ENCODE peak calls at places on chromosomes 2 and 18, in eight cellular contexts. T is tibial artery, W is astrocyte, E is Peyer's patch, D is coronary artery, S is brain microvascular endothelial cell, X is psoas muscle, F is endodermal cell. R is an unnamed sample.

GRCh38 chr2:201909348-201909747 is 103.0 kb downstream of the CDK15 start:
- DNase-seq in X (no peak), F (no peak), E (no peak), T (no peak), D (no peak), S (peak), W (peak), R (peak)

GRCh38 chr2:197777823-197778407 is 7.2 kb downstream of the BOLL start:
- DNase-seq in S (no peak), F (peak), E (no peak), T (no peak), W (peak), X (no peak), D (no peak), R (peak)

GRCh38 chr2:230757476-230757875 is 44.8 kb downstream of the CAB39 start:
- DNase-seq in F (no peak), X (no peak), D (no peak), E (no peak), S (peak), W (peak), T (no peak), R (peak)

GRCh38 chr2:134581877-134582546 is 136.8 kb downstream of the TMEM163 start:
- DNase-seq in X (no peak), T (no peak), S (no peak), W (no peak), D (no peak), F (no peak), E (peak), R (no peak)

GRCh38 chr18:48669180-48669675 is 130.4 kb downstream of the CTIF start:
- DNase-seq in T (no peak), F (no peak), S (no peak), X (no peak), E (no peak), W (no peak), D (no peak), R (no peak)

GRCh38 chr2:19474128-19474527 is 115.7 kb upstream of the OSR1 start:
- DNase-seq in F (no peak), T (no peak), D (no peak), X (no peak), E (peak), W (peak), S (no peak), R (no peak)

GRCh38 chr18:6370410-6370809 is 44.3 kb downstream of the L3MBTL4 start:
- DNase-seq in S (no peak), E (no peak), T (no peak), D (no peak), W (no peak), F (no peak), X (no peak), R (no peak)

GRCh38 chr2:86225581-86225980 is 26.3 kb downstream of the MRPL35 start:
- DNase-seq in E (peak), S (peak), F (no peak), W (no peak), X (peak), D (peak), T (peak), R (peak)

GRCh38 chr2:99079226-99079625 is 62.3 kb upstream of the C2orf15 start:
- DNase-seq in X (no peak), D (no peak), F (no peak), S (no peak), E (no peak), T (no peak), W (peak), R (no peak)

GRCh38 chr2:151560289-151560688 is 150.6 kb downstream of the RIF1 start:
- DNase-seq in E (no peak), W (peak), D (no peak), X (no peak), T (no peak), S (peak), F (no peak), R (peak)

GRCh38 chr2:131542438-131543384 is 15.0 kb downstream of the CCDC74A start:
- DNase-seq in X (no peak), W (no peak), S (no peak), T (no peak), E (no peak), F (no peak), D (no peak), R (no peak)

GRCh38 chr2:215413484-215413777 is 22.4 kb downstream of the FN1 start:
- DNase-seq in F (no peak), D (no peak), X (no peak), E (no peak), S (no peak), W (no peak), T (no peak), R (no peak)

GRCh38 chr2:215413974-215414373 is 21.9 kb downstream of the FN1 start:
- DNase-seq in D (no peak), S (no peak), W (no peak), T (no peak), E (no peak), X (no peak), F (no peak), R (no peak)

GRCh38 chr2:215415820-215416613 is 19.9 kb downstream of the FN1 start:
- DNase-seq in D (no peak), T (no peak), S (no peak), F (no peak), W (no peak), E (no peak), X (no peak), R (no peak)

GRCh38 chr2:215415218-215415617 is 20.6 kb downstream of the FN1 start:
- DNase-seq in W (no peak), F (no peak), X (no peak), E (no peak), S (no peak), D (no peak), T (no peak), R (no peak)

DNA sequence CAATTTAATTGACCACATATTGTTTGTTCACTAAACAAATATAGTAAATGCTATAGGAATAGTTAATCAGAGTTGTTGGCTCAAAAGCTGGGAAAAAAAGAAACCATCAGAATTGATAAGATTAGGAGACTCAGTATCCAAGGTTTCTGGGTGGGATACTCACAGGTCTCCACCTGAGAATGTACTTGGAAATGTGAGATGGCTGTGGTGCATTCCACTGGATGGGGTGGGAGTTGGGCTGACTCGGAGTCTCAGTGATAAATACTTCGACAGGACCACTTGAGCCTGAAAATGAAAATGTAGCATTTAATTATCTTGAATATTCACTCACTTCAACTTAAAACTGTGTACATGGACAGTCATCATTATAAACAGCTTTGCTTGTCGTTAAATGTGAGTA is 21.2 kb downstream of the FN1 start:
- DNase-seq in S (peak), D (no peak), F (no peak), E (no peak), T (no peak), W (no peak), X (no peak), R (no peak)
- H3K4me3 ChIP-seq in S (no peak), D (no peak), F (no peak), E (no peak), T (no peak), W (peak), X (no peak), R (no peak)

GRCh38 chr2:23128684-23129292 is 256.2 kb upstream of the KLHL29 start:
- DNase-seq in F (no peak), S (no peak), T (no peak), X (no peak), W (no peak), E (no peak), D (no peak), R (no peak)

GRCh38 chr2:23131066-23131575 is 253.9 kb upstream of the KLHL29 start:
- DNase-seq in F (no peak), T (no peak), W (no peak), S (no peak), X (no peak), E (no peak), D (no peak), R (no peak)

GRCh38 chr2:23133196-23133595 is 251.8 kb upstream of the KLHL29 start:
- DNase-seq in X (no peak), S (no peak), D (no peak), T (no peak), W (no peak), F (no peak), E (no peak), R (no peak)

GRCh38 chr2:23134726-23135125 is 250.3 kb upstream of the KLHL29 start:
- DNase-seq in D (no peak), S (no peak), T (no peak), E (no peak), X (no peak), F (no peak), W (no peak), R (no peak)

DNA sequence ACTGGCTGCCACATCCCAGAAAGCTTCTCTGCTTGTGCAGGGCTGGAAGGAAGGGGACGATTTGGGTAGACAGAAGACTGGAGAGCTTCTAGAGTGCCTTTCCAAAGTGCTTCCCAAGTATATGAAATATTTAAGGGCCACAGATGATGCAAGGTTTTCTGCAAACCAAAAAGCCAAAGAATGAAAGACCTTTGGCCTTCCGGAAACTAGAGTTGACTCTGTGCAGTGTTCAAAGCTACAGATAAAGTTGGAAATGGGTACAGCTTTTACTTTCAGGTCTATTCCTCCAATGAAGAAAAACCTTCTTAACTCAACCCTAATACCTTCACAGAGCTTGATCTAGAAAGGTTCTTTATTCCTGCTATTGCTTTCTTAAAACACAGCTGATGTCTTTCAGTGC is 253.0 kb upstream of the KLHL29 start:
- DNase-seq in T (no peak), W (no peak), F (no peak), S (no peak), D (no peak), E (no peak), X (no peak), R (no peak)
- TF ChIP-seq CTCF in T (no peak), W (no peak), F (no peak), S (no peak), D (no peak), E (no peak), X (no peak), R (no peak)

GRCh38 chr18:3526421-3527354 is 76.7 kb downstream of the TGIF1 start:
- DNase-seq in S (peak), W (peak), D (no peak), F (no peak), T (no peak), X (no peak), E (no peak), R (no peak)
- H3K4me3 ChIP-seq in S (no peak), W (no peak), D (no peak), F (no peak), T (no peak), X (peak), E (no peak), R (no peak)

GRCh38 chr2:37639631-37640030 is 31.8 kb downstream of the CDC42EP3 start:
- DNase-seq in X (no peak), T (no peak), D (no peak), F (no peak), S (no peak), E (no peak), W (no peak), R (no peak)

GRCh38 chr2:37637985-37638384 is 33.5 kb downstream of the CDC42EP3 start:
- DNase-seq in D (no peak), F (no peak), W (no peak), S (no peak), E (no peak), X (no peak), T (no peak), R (no peak)

GRCh38 chr2:37637122-37637875 is 34.1 kb downstream of the CDC42EP3 start:
- DNase-seq in D (no peak), X (no peak), F (no peak), W (no peak), E (no peak), S (no peak), T (no peak), R (no peak)

GRCh38 chr2:37636209-37637077 is 35.0 kb downstream of the CDC42EP3 start:
- DNase-seq in D (no peak), S (no peak), E (no peak), T (no peak), X (no peak), W (no peak), F (no peak), R (no peak)

DNA sequence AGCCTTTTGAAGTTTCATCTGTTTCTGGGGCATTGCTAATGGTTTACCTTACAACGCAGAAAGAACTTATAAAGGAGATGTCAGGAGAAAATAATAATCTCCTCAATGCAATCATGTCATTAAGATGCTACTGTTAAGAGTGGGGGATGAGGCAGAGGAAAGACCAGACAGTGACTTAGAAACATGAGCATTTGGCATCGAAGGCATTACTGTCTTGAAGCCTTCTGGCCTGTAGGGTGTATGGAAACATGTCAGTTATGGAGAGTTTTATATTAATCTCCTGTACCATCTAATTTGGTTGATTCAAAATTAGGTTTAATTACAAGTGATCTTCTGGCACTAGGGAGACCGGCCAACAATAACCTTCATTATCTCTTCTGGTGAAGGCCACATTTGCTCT is 32.5 kb downstream of the CDC42EP3 start:
- DNase-seq in S (no peak), T (no peak), E (no peak), D (no peak), X (no peak), W (no peak), F (no peak), R (no peak)
- TF ChIP-seq CTCF in S (no peak), T (no peak), E (no peak), D (no peak), X (no peak), W (no peak), F (no peak), R (no peak)

GRCh38 chr2:17814601-17815000 is 1.7 kb upstream of the MSGN1 start:
- DNase-seq in T (no peak), F (no peak), W (no peak), S (no peak), D (no peak), E (no peak), X (no peak), R (no peak)
- H3K4me3 ChIP-seq in T (no peak), F (no peak), W (no peak), S (no peak), D (no peak), E (no peak), X (no peak), R (no peak)

GRCh38 chr2:232117413-232117812 is 155.9 kb downstream of the DIS3L2 start:
- DNase-seq in E (no peak), X (no peak), F (peak), T (no peak), W (no peak), S (no peak), D (no peak), R (no peak)
- TF ChIP-seq CTCF in E (no peak), X (no peak), F (peak), T (no peak), W (no peak), S (no peak), D (no peak), R (no peak)

GRCh38 chr2:207970825-207971142 is 54.5 kb downstream of the PLEKHM3 start:
- DNase-seq in F (no peak), X (no peak), S (no peak), W (no peak), D (no peak), T (no peak), E (no peak), R (no peak)

GRCh38 chr2:207978177-207978576 is 47.1 kb downstream of the PLEKHM3 start:
- DNase-seq in T (no peak), E (no peak), X (no peak), D (no peak), W (no peak), S (no peak), F (no peak), R (no peak)

GRCh38 chr2:207970138-207970824 is 55.0 kb downstream of the PLEKHM3 start:
- DNase-seq in W (no peak), T (no peak), E (no peak), S (no peak), X (no peak), D (no peak), F (peak), R (no peak)

GRCh38 chr2:207975910-207976309 is 49.4 kb downstream of the PLEKHM3 start:
- DNase-seq in W (no peak), D (no peak), X (no peak), T (no peak), F (no peak), E (no peak), S (no peak), R (no peak)

DNA sequence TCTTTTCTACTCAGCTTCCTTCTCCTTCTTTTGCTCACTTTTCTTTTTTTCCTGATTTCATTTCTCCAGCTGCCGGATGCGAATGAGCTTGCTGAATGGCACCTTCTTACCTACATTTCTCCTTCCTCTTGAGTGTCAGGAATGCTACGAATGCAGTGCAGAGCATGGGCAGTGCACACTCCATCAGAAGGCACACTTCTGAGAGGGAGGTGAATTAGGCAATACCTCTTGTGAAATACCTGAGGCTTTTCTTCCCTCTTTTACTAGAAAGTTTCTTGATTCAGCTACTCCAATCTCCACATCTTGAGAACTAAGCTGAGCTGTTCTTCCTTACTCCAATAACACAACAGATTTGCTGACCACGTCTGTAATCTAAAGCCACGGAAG is 51.1 kb downstream of the PLEKHM3 start:
- DNase-seq in T (no peak), E (no peak), W (no peak), D (no peak), X (no peak), F (no peak), S (no peak), R (no peak)
- H3K4me3 ChIP-seq in T (no peak), E (no peak), W (no peak), D (no peak), X (no peak), F (no peak), S (no peak), R (no peak)

GRCh38 chr18:8706545-8706980 is 1.2 kb downstream of the MTCL1 start:
- DNase-seq in S (no peak), T (no peak), X (no peak), D (no peak), F (no peak), W (no peak), E (no peak), R (no peak)

GRCh38 chr18:8705941-8706544 is 687 bp downstream of the MTCL1 start:
- DNase-seq in F (peak), X (peak), T (no peak), W (no peak), E (no peak), S (no peak), D (no peak), R (no peak)

GRCh38 chr18:8708670-8709069 is 3.3 kb downstream of the MTCL1 start:
- DNase-seq in F (no peak), E (no peak), D (no peak), T (no peak), S (no peak), W (no peak), X (no peak), R (no peak)

GRCh38 chr18:8707946-8708345 is 2.6 kb downstream of the MTCL1 start:
- DNase-seq in D (no peak), E (no peak), X (no peak), S (no peak), W (no peak), F (no peak), T (no peak), R (no peak)

GRCh38 chr18:8706981-8707940 is 1.9 kb downstream of the MTCL1 start:
- DNase-seq in F (peak), T (peak), D (no peak), X (peak), E (peak), S (peak), W (peak), R (peak)
- TF ChIP-seq CTCF in F (peak), T (no peak), D (no peak), X (no peak), E (peak), S (peak), W (peak), R (peak)

GRCh38 chr18:13611616-13612110 is 114.7 kb downstream of the FAM210A start:
- DNase-seq in D (no peak), T (peak), E (peak), W (peak), F (peak), X (peak), S (peak), R (peak)

GRCh38 chr18:13612111-13612997 is 114.0 kb downstream of the FAM210A start:
- DNase-seq in S (no peak), D (no peak), F (peak), E (peak), W (no peak), T (no peak), X (no peak), R (no peak)

GRCh38 chr18:13613099-13613498 is 113.3 kb downstream of the FAM210A start:
- DNase-seq in E (no peak), D (no peak), W (no peak), S (no peak), F (no peak), X (no peak), T (no peak), R (no peak)

GRCh38 chr18:13610517-13610916 is 115.8 kb downstream of the FAM210A start:
- DNase-seq in S (no peak), F (peak), D (no peak), E (no peak), W (no peak), T (no peak), X (no peak), R (no peak)

GRCh38 chr18:13611058-13611615 is 115.2 kb downstream of the FAM210A start:
- DNase-seq in X (peak), T (peak), W (peak), S (peak), F (peak), D (peak), E (peak), R (peak)
- H3K4me3 ChIP-seq in X (peak), T (peak), W (peak), S (peak), F (peak), D (peak), E (peak), R (peak)

GRCh38 chr2:194819367-194819766 is 837.7 kb upstream of the SLC39A10 start:
- DNase-seq in S (no peak), F (no peak), X (no peak), W (no peak), T (no peak), D (no peak), E (no peak), R (no peak)
- TF ChIP-seq CTCF in S (peak), F (peak), X (no peak), W (no peak), T (no peak), D (no peak), E (no peak), R (no peak)